ENCODE peak calls at places on chromosomes 5 and 9, in seven cellular contexts. One of them, this sample, is unnamed.

GRCh38 chr5:122713026-122713425 is 61.9 kb upstream of the SNX2 start:
- DNase-seq in A673: peak
- DNase-seq in stomach: no peak
- DNase-seq in AG10803: no peak
- DNase-seq in heart left ventricle: no peak
- DNase-seq in WTC11: no peak
- DNase-seq in CD8-positive, alpha-beta T cell: no peak
- DNase-seq in this sample: no peak

GRCh38 chr9:34987160-34988040 is 2.1 kb upstream of the DNAJB5 start:
- DNase-seq in AG10803: no peak
- DNase-seq in CD8-positive, alpha-beta T cell: no peak
- DNase-seq in A673: peak
- DNase-seq in heart left ventricle: no peak
- DNase-seq in WTC11: no peak
- DNase-seq in stomach: no peak
- DNase-seq in this sample: no peak

GRCh38 chr5:65326912-65327311 is 154.8 kb downstream of the ADAMTS6 start:
- DNase-seq in stomach: no peak
- DNase-seq in AG10803: peak
- DNase-seq in CD8-positive, alpha-beta T cell: no peak
- DNase-seq in heart left ventricle: no peak
- DNase-seq in A673: peak
- DNase-seq in WTC11: no peak
- DNase-seq in this sample: no peak

GRCh38 chr5:100479079-100479688 is 56.0 kb upstream of the FAM174A start:
- DNase-seq in AG10803: peak
- DNase-seq in A673: peak
- DNase-seq in WTC11: no peak
- DNase-seq in CD8-positive, alpha-beta T cell: no peak
- DNase-seq in stomach: no peak
- DNase-seq in heart left ventricle: no peak
- DNase-seq in this sample: no peak

GRCh38 chr5:6713274-6714181 is at the start of gene TENT4A:
- DNase-seq in WTC11: no peak
- DNase-seq in A673: no peak
- DNase-seq in AG10803: peak
- DNase-seq in heart left ventricle: peak
- DNase-seq in CD8-positive, alpha-beta T cell: no peak
- DNase-seq in stomach: no peak
- DNase-seq in this sample: no peak

GRCh38 chr5:35963381-35963843 is 25.0 kb upstream of the CAPSL start:
- DNase-seq in stomach: no peak
- DNase-seq in CD8-positive, alpha-beta T cell: no peak
- DNase-seq in heart left ventricle: no peak
- DNase-seq in WTC11: peak
- DNase-seq in A673: peak
- DNase-seq in AG10803: no peak
- DNase-seq in this sample: no peak

GRCh38 chr9:124559871-124560270 is 52.7 kb upstream of the NR5A1 start:
- DNase-seq in WTC11: no peak
- DNase-seq in stomach: no peak
- DNase-seq in AG10803: peak
- DNase-seq in CD8-positive, alpha-beta T cell: no peak
- DNase-seq in A673: peak
- DNase-seq in heart left ventricle: no peak
- DNase-seq in this sample: no peak

GRCh38 chr9:113929634-113930092 is 53.6 kb downstream of the ZNF618 start:
- DNase-seq in stomach: peak
- DNase-seq in WTC11: no peak
- DNase-seq in A673: no peak
- DNase-seq in AG10803: peak
- DNase-seq in heart left ventricle: no peak
- DNase-seq in CD8-positive, alpha-beta T cell: no peak
- DNase-seq in this sample: no peak

GRCh38 chr9:114382951-114383865 is 4.6 kb downstream of the AKNA start:
- DNase-seq in A673: no peak
- DNase-seq in heart left ventricle: peak
- DNase-seq in CD8-positive, alpha-beta T cell: peak
- DNase-seq in AG10803: peak
- DNase-seq in WTC11: peak
- DNase-seq in stomach: no peak
- DNase-seq in this sample: no peak

GRCh38 chr5:171365351-171365750 is 22.3 kb upstream of the NPM1 start:
- DNase-seq in A673: peak
- DNase-seq in CD8-positive, alpha-beta T cell: no peak
- DNase-seq in WTC11: peak
- DNase-seq in stomach: no peak
- DNase-seq in heart left ventricle: no peak
- DNase-seq in AG10803: no peak
- DNase-seq in this sample: no peak

GRCh38 chr5:57692582-57693487 is 210.2 kb upstream of the ACTBL2 start:
- DNase-seq in A673: peak
- DNase-seq in WTC11: peak
- DNase-seq in heart left ventricle: peak
- DNase-seq in CD8-positive, alpha-beta T cell: no peak
- DNase-seq in stomach: peak
- DNase-seq in AG10803: peak
- DNase-seq in this sample: peak

GRCh38 chr9:126066131-126066530 is 260.5 kb upstream of the MVB12B start:
- DNase-seq in stomach: no peak
- DNase-seq in A673: no peak
- DNase-seq in WTC11: no peak
- DNase-seq in heart left ventricle: no peak
- DNase-seq in CD8-positive, alpha-beta T cell: no peak
- DNase-seq in AG10803: no peak
- DNase-seq in this sample: no peak

GRCh38 chr9:134336924-134337323 is 10.7 kb downstream of the RXRA start:
- DNase-seq in A673: no peak
- DNase-seq in stomach: no peak
- DNase-seq in WTC11: no peak
- DNase-seq in AG10803: no peak
- DNase-seq in heart left ventricle: no peak
- DNase-seq in CD8-positive, alpha-beta T cell: no peak
- DNase-seq in this sample: no peak

GRCh38 chr5:103111458-103111857 is 8.5 kb downstream of the GIN1 start:
- DNase-seq in AG10803: no peak
- DNase-seq in heart left ventricle: no peak
- DNase-seq in CD8-positive, alpha-beta T cell: no peak
- DNase-seq in A673: no peak
- DNase-seq in WTC11: no peak
- DNase-seq in stomach: no peak
- DNase-seq in this sample: no peak

GRCh38 chr9:83919111-83919510 is 2.1 kb downstream of the KIF27 start:
- DNase-seq in AG10803: no peak
- DNase-seq in heart left ventricle: no peak
- DNase-seq in CD8-positive, alpha-beta T cell: no peak
- DNase-seq in stomach: no peak
- DNase-seq in WTC11: no peak
- DNase-seq in A673: no peak
- DNase-seq in this sample: no peak

GRCh38 chr5:111961867-111962266 is 204.9 kb upstream of the NREP start:
- DNase-seq in A673: no peak
- DNase-seq in AG10803: no peak
- DNase-seq in stomach: no peak
- DNase-seq in heart left ventricle: no peak
- DNase-seq in WTC11: no peak
- DNase-seq in CD8-positive, alpha-beta T cell: no peak
- DNase-seq in this sample: no peak

GRCh38 chr9:119533509-119533908 is 164.3 kb upstream of the BRINP1 start:
- DNase-seq in AG10803: no peak
- DNase-seq in heart left ventricle: no peak
- DNase-seq in stomach: no peak
- DNase-seq in WTC11: no peak
- DNase-seq in A673: peak
- DNase-seq in CD8-positive, alpha-beta T cell: no peak
- DNase-seq in this sample: no peak

GRCh38 chr5:92391-93220 is 638 bp downstream of the PLEKHG4B start:
- DNase-seq in stomach: no peak
- DNase-seq in AG10803: no peak
- DNase-seq in A673: no peak
- DNase-seq in heart left ventricle: no peak
- DNase-seq in WTC11: no peak
- DNase-seq in CD8-positive, alpha-beta T cell: no peak
- DNase-seq in this sample: no peak

GRCh38 chr9:111897831-111898144 is 1.2 kb downstream of the UGCG start:
- DNase-seq in WTC11: no peak
- DNase-seq in A673: peak
- DNase-seq in CD8-positive, alpha-beta T cell: no peak
- DNase-seq in AG10803: peak
- DNase-seq in heart left ventricle: no peak
- DNase-seq in stomach: no peak
- DNase-seq in this sample: no peak

GRCh38 chr5:151553695-151554094 is 37.4 kb downstream of the FAT2 start:
- DNase-seq in A673: no peak
- DNase-seq in CD8-positive, alpha-beta T cell: no peak
- DNase-seq in AG10803: no peak
- DNase-seq in WTC11: no peak
- DNase-seq in heart left ventricle: no peak
- DNase-seq in stomach: no peak
- DNase-seq in this sample: no peak

GRCh38 chr9:123647145-123647544 is 282.8 kb downstream of the DENND1A start:
- DNase-seq in CD8-positive, alpha-beta T cell: no peak
- DNase-seq in heart left ventricle: no peak
- DNase-seq in AG10803: no peak
- DNase-seq in A673: no peak
- DNase-seq in stomach: peak
- DNase-seq in WTC11: no peak
- DNase-seq in this sample: no peak

GRCh38 chr9:120914953-120915352 is 11.6 kb downstream of the TRAF1 start:
- DNase-seq in stomach: no peak
- DNase-seq in AG10803: no peak
- DNase-seq in A673: no peak
- DNase-seq in heart left ventricle: no peak
- DNase-seq in WTC11: no peak
- DNase-seq in CD8-positive, alpha-beta T cell: no peak
- DNase-seq in this sample: no peak

GRCh38 chr5:92435781-92436180 is 1052.7 kb upstream of the ARRDC3 start:
- DNase-seq in heart left ventricle: no peak
- DNase-seq in WTC11: no peak
- DNase-seq in AG10803: no peak
- DNase-seq in stomach: no peak
- DNase-seq in CD8-positive, alpha-beta T cell: no peak
- DNase-seq in A673: no peak
- DNase-seq in this sample: no peak

GRCh38 chr5:112238473-112238872 is 180.6 kb downstream of the EPB41L4A start:
- DNase-seq in heart left ventricle: no peak
- DNase-seq in AG10803: no peak
- DNase-seq in stomach: no peak
- DNase-seq in A673: no peak
- DNase-seq in CD8-positive, alpha-beta T cell: no peak
- DNase-seq in WTC11: no peak
- DNase-seq in this sample: no peak

GRCh38 chr5:169742773-169743296 is 105.8 kb downstream of the DOCK2 start:
- DNase-seq in WTC11: no peak
- DNase-seq in stomach: no peak
- DNase-seq in AG10803: peak
- DNase-seq in CD8-positive, alpha-beta T cell: no peak
- DNase-seq in heart left ventricle: peak
- DNase-seq in A673: no peak
- DNase-seq in this sample: no peak

GRCh38 chr5:130222638-130223037 is 318.4 kb downstream of the CHSY3 start:
- DNase-seq in A673: no peak
- DNase-seq in AG10803: peak
- DNase-seq in CD8-positive, alpha-beta T cell: no peak
- DNase-seq in WTC11: no peak
- DNase-seq in stomach: no peak
- DNase-seq in heart left ventricle: no peak
- DNase-seq in this sample: no peak

GRCh38 chr5:181191526-181192336 is 13.3 kb downstream of the TRIM7 start:
- DNase-seq in WTC11: peak
- DNase-seq in stomach: peak
- DNase-seq in A673: peak
- DNase-seq in CD8-positive, alpha-beta T cell: peak
- DNase-seq in AG10803: peak
- DNase-seq in heart left ventricle: peak
- DNase-seq in this sample: peak

GRCh38 chr5:128081111-128081865 is 2.3 kb upstream of the SLC12A2 start:
- DNase-seq in WTC11: no peak
- DNase-seq in stomach: no peak
- DNase-seq in CD8-positive, alpha-beta T cell: no peak
- DNase-seq in A673: no peak
- DNase-seq in heart left ventricle: no peak
- DNase-seq in AG10803: no peak
- DNase-seq in this sample: no peak
- TF ChIP-seq CTCF in WTC11: no peak
- TF ChIP-seq CTCF in stomach: peak
- TF ChIP-seq CTCF in CD8-positive, alpha-beta T cell: no peak
- TF ChIP-seq CTCF in A673: peak
- TF ChIP-seq CTCF in heart left ventricle: no peak
- TF ChIP-seq CTCF in AG10803: peak
- TF ChIP-seq CTCF in this sample: peak

DNA sequence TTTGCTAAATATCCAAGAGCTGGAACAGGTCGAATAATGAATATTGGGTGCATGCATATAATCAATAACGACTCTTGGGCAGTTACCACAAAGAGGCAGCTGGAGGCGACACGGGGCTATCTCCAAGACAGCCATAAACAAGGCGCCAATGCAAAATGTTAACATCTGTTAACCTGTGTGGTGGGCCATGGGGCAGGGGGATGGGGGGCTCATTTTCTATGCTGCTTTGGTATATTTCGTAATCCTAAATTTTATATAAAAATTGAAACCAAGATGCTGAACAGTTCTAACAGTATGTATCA is 1.3 kb upstream of the RNF44 start:
- DNase-seq in A673: no peak
- DNase-seq in AG10803: no peak
- DNase-seq in WTC11: no peak
- DNase-seq in heart left ventricle: peak
- DNase-seq in stomach: no peak
- DNase-seq in CD8-positive, alpha-beta T cell: no peak
- DNase-seq in this sample: no peak
- TF ChIP-seq CTCF in A673: no peak
- TF ChIP-seq CTCF in AG10803: no peak
- TF ChIP-seq CTCF in WTC11: no peak
- TF ChIP-seq CTCF in heart left ventricle: no peak
- TF ChIP-seq CTCF in stomach: no peak
- TF ChIP-seq CTCF in CD8-positive, alpha-beta T cell: no peak
- TF ChIP-seq CTCF in this sample: no peak

DNA sequence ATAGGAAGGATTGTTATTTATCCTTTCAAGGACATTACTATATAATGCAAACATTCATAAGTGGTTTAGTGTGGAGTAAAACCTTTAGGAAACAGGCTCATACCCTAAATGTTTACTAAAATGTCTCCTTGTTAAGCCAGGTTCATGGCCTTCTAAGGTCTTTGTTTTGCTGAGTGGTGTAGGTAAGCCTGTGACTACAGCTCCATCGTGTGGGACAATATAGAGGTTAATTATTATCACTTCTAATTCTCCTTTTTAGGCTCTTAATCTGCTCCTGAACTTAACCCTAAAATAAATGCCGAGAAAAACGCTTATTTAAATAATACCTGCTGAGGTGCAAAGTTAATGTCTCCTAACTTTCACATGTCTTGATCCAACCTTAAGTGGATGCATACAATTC is 43.8 kb downstream of the SPINK5 start:
- DNase-seq in WTC11: no peak
- DNase-seq in stomach: no peak
- DNase-seq in heart left ventricle: no peak
- DNase-seq in A673: no peak
- DNase-seq in AG10803: no peak
- DNase-seq in CD8-positive, alpha-beta T cell: no peak
- DNase-seq in this sample: no peak
- TF ChIP-seq CTCF in WTC11: no peak
- TF ChIP-seq CTCF in stomach: no peak
- TF ChIP-seq CTCF in heart left ventricle: no peak
- TF ChIP-seq CTCF in A673: no peak
- TF ChIP-seq CTCF in AG10803: no peak
- TF ChIP-seq CTCF in CD8-positive, alpha-beta T cell: no peak
- TF ChIP-seq CTCF in this sample: no peak

GRCh38 chr5:150394912-150395689 is 17.6 kb downstream of the CD74 start:
- DNase-seq in AG10803: no peak
- DNase-seq in A673: no peak
- DNase-seq in heart left ventricle: no peak
- DNase-seq in WTC11: no peak
- DNase-seq in CD8-positive, alpha-beta T cell: no peak
- DNase-seq in stomach: no peak
- DNase-seq in this sample: no peak
- TF ChIP-seq CTCF in AG10803: no peak
- TF ChIP-seq CTCF in A673: no peak
- TF ChIP-seq CTCF in heart left ventricle: no peak
- TF ChIP-seq CTCF in WTC11: no peak
- TF ChIP-seq CTCF in CD8-positive, alpha-beta T cell: no peak
- TF ChIP-seq CTCF in stomach: no peak
- TF ChIP-seq CTCF in this sample: no peak